ENCODE peak calls at places on chromosomes 7 and 10, in seven cellular contexts. Z is ELF-1; V is GM12892; M is RPMI8226; X is stimulated activated CD4-positive, alpha-beta T cell treated with anti-CD3 and anti-CD28 coated beads, Interleukin-1b, Interleukin-23, amount 100 ng/mL, for 24 hours; I is NCI-H2171 treated with DMSO at 0.1 percent for 48 hours; K is skeletal muscle cell. G is an unnamed sample.

GRCh38 chr10:90288403-90288933 is 569.4 kb downstream of the HTR7 start:
- DNase-seq in Z (no peak), V (no peak), M (no peak), X (no peak), I (no peak), K (no peak), G (no peak)

GRCh38 chr10:123103944-123104343 is 31.8 kb upstream of the HMX3 start:
- DNase-seq in Z (no peak), V (no peak), M (no peak), X (no peak), I (peak), K (no peak), G (no peak)

GRCh38 chr10:34908472-34908871 is 93.4 kb upstream of the PARD3 start:
- DNase-seq in Z (no peak), V (no peak), M (no peak), X (no peak), I (no peak), K (peak), G (no peak)

GRCh38 chr10:110259317-110259716 is 45.4 kb downstream of the SMNDC1 start:
- DNase-seq in Z (no peak), V (no peak), M (no peak), X (no peak), I (no peak), K (no peak), G (no peak)

GRCh38 chr7:77427996-77428603 is 12.0 kb upstream of the GSAP start:
- DNase-seq in Z (peak), V (no peak), M (no peak), X (no peak), I (no peak), K (no peak), G (no peak)

GRCh38 chr10:18610517-18610916 is 40.9 kb downstream of the NSUN6 start:
- DNase-seq in Z (peak), V (no peak), M (no peak), X (no peak), I (no peak), K (peak), G (no peak)

GRCh38 chr7:41005381-41005901 is 697.4 kb downstream of the INHBA start:
- DNase-seq in Z (no peak), V (no peak), M (no peak), X (no peak), I (no peak), K (peak), G (no peak)

GRCh38 chr7:16264436-16265183 is 156.7 kb downstream of the CRPPA start:
- DNase-seq in Z (no peak), V (no peak), M (no peak), X (no peak), I (no peak), K (no peak), G (no peak)

GRCh38 chr7:125641884-125642283 is 712.3 kb upstream of the POT1 start:
- DNase-seq in Z (no peak), V (no peak), M (no peak), X (no peak), I (no peak), K (no peak), G (no peak)

GRCh38 chr7:32223721-32224120 is 153.5 kb upstream of the PDE1C start:
- DNase-seq in Z (no peak), V (no peak), M (no peak), X (no peak), I (no peak), K (no peak), G (no peak)

GRCh38 chr7:83807770-83808169 is 158.8 kb upstream of the SEMA3E start:
- DNase-seq in Z (no peak), V (no peak), M (no peak), X (no peak), I (no peak), K (no peak), G (no peak)

GRCh38 chr7:151243045-151243349 is 5.5 kb downstream of the SMARCD3 start:
- DNase-seq in Z (no peak), V (no peak), M (no peak), X (no peak), I (no peak), K (no peak), G (no peak)

GRCh38 chr7:28684729-28685211 is 272.5 kb downstream of the CREB5 start:
- DNase-seq in Z (no peak), V (no peak), M (no peak), X (no peak), I (no peak), K (no peak), G (no peak)

GRCh38 chr10:26044123-26044749 is 110.2 kb downstream of the MYO3A start:
- DNase-seq in Z (no peak), V (no peak), M (no peak), X (no peak), I (peak), K (no peak), G (no peak)

GRCh38 chr10:64430690-64431323 is 909.6 kb downstream of the REEP3 start:
- DNase-seq in Z (peak), V (no peak), M (peak), X (no peak), I (peak), K (no peak), G (no peak)

GRCh38 chr7:214410-215212 is 22.2 kb downstream of the FAM20C start:
- DNase-seq in Z (no peak), V (no peak), M (no peak), X (no peak), I (no peak), K (no peak), G (no peak)

GRCh38 chr7:29035044-29035740 is 77.1 kb upstream of the TRIL start:
- DNase-seq in Z (no peak), V (no peak), M (no peak), X (no peak), I (no peak), K (peak), G (no peak)

GRCh38 chr7:29565186-29565540 is 1.5 kb downstream of the PRR15 start:
- DNase-seq in Z (no peak), V (no peak), M (no peak), X (no peak), I (no peak), K (no peak), G (no peak)

GRCh38 chr7:70719120-70719519 is 412.8 kb upstream of the GALNT17 start:
- DNase-seq in Z (no peak), V (no peak), M (no peak), X (no peak), I (peak), K (no peak), G (no peak)

GRCh38 chr7:89104748-89105685 is 309.5 kb upstream of the TEX47 start:
- DNase-seq in Z (no peak), V (no peak), M (no peak), X (no peak), I (no peak), K (peak), G (no peak)

GRCh38 chr10:47421057-47421952 is 37.2 kb upstream of the ZNF488 start:
- DNase-seq in Z (peak), V (no peak), M (no peak), X (no peak), I (no peak), K (no peak), G (no peak)

GRCh38 chr10:69696073-69696731 is 66.2 kb downstream of the FAM241B start:
- DNase-seq in Z (peak), V (no peak), M (peak), X (no peak), I (no peak), K (peak), G (no peak)

GRCh38 chr7:30503273-30504212 is 1.1 kb downstream of the GGCT start:
- DNase-seq in Z (no peak), V (no peak), M (peak), X (no peak), I (peak), K (no peak), G (no peak)

GRCh38 chr7:128221929-128222403 is 19.1 kb upstream of the LEP start:
- DNase-seq in Z (no peak), V (no peak), M (peak), X (no peak), I (no peak), K (no peak), G (no peak)

GRCh38 chr10:19046709-19047108 is 1.9 kb upstream of the MALRD1 start:
- DNase-seq in Z (no peak), V (no peak), M (no peak), X (no peak), I (no peak), K (no peak), G (no peak)

GRCh38 chr7:73901823-73902597 is 41.1 kb downstream of the TMEM270 start:
- DNase-seq in Z (no peak), V (no peak), M (no peak), X (no peak), I (no peak), K (no peak), G (no peak)

GRCh38 chr10:87895430-87895829 is 32.0 kb downstream of the PTEN start:
- DNase-seq in Z (no peak), V (no peak), M (no peak), X (no peak), I (no peak), K (no peak), G (no peak)

GRCh38 chr10:124646483-124647352 is 97.5 kb downstream of the FAM53B start:
- DNase-seq in Z (no peak), V (no peak), M (no peak), X (no peak), I (no peak), K (no peak), G (no peak)

GRCh38 chr7:46099091-46099490 is 178.0 kb upstream of the IGFBP3 start:
- DNase-seq in Z (no peak), V (no peak), M (no peak), X (no peak), I (no peak), K (no peak), G (no peak)

G was measured in GM12891.